ENCODE peak calls at places on chromosomes 6 and 20, in five cellular contexts. One of them, this sample, is unnamed.

GRCh38 chr6:88952065-88952704 is 11.2 kb downstream of the RNGTT start:
- DNase-seq in CD8-positive, alpha-beta T cell: no peak
- DNase-seq in heart right ventricle: no peak
- DNase-seq in endothelial cell of umbilical vein: no peak
- DNase-seq in CD8-positive, alpha-beta memory T cell: no peak
- DNase-seq in this sample: no peak

GRCh38 chr6:13724174-13724573 is 12.5 kb upstream of the RANBP9 start:
- DNase-seq in CD8-positive, alpha-beta T cell: no peak
- DNase-seq in heart right ventricle: no peak
- DNase-seq in endothelial cell of umbilical vein: no peak
- DNase-seq in CD8-positive, alpha-beta memory T cell: no peak
- DNase-seq in this sample: no peak

GRCh38 chr20:47468290-47469050 is 33.2 kb upstream of the NCOA3 start:
- DNase-seq in CD8-positive, alpha-beta T cell: no peak
- DNase-seq in heart right ventricle: no peak
- DNase-seq in endothelial cell of umbilical vein: no peak
- DNase-seq in CD8-positive, alpha-beta memory T cell: no peak
- DNase-seq in this sample: no peak

GRCh38 chr20:4457566-4458543 is 263.9 kb upstream of the PRND start:
- DNase-seq in CD8-positive, alpha-beta T cell: no peak
- DNase-seq in heart right ventricle: no peak
- DNase-seq in endothelial cell of umbilical vein: no peak
- DNase-seq in CD8-positive, alpha-beta memory T cell: no peak
- DNase-seq in this sample: no peak

GRCh38 chr6:168015492-168016175 is 18.2 kb downstream of the KIF25 start:
- DNase-seq in CD8-positive, alpha-beta T cell: no peak
- DNase-seq in heart right ventricle: no peak
- DNase-seq in endothelial cell of umbilical vein: no peak
- DNase-seq in CD8-positive, alpha-beta memory T cell: no peak
- DNase-seq in this sample: no peak

GRCh38 chr20:12318043-12318442 is 400.4 kb downstream of the BTBD3 start:
- DNase-seq in CD8-positive, alpha-beta T cell: no peak
- DNase-seq in heart right ventricle: no peak
- DNase-seq in endothelial cell of umbilical vein: no peak
- DNase-seq in CD8-positive, alpha-beta memory T cell: no peak
- DNase-seq in this sample: no peak

GRCh38 chr20:57398901-57399535 is 7.8 kb downstream of the RBM38 start:
- DNase-seq in CD8-positive, alpha-beta T cell: no peak
- DNase-seq in heart right ventricle: no peak
- DNase-seq in endothelial cell of umbilical vein: no peak
- DNase-seq in CD8-positive, alpha-beta memory T cell: no peak
- DNase-seq in this sample: peak; percentile 86

GRCh38 chr6:38169221-38169674 is 349.7 kb downstream of the ZFAND3 start:
- DNase-seq in CD8-positive, alpha-beta T cell: no peak
- DNase-seq in heart right ventricle: no peak
- DNase-seq in endothelial cell of umbilical vein: no peak
- DNase-seq in CD8-positive, alpha-beta memory T cell: no peak
- DNase-seq in this sample: peak; percentile 76

GRCh38 chr6:19691465-19692167 is 145.6 kb upstream of the ID4 start:
- DNase-seq in CD8-positive, alpha-beta T cell: no peak
- DNase-seq in heart right ventricle: no peak
- DNase-seq in endothelial cell of umbilical vein: no peak
- DNase-seq in CD8-positive, alpha-beta memory T cell: no peak
- DNase-seq in this sample: no peak

GRCh38 chr20:53165452-53165851 is 193.3 kb downstream of the TSHZ2 start:
- DNase-seq in CD8-positive, alpha-beta T cell: no peak
- DNase-seq in heart right ventricle: no peak
- DNase-seq in endothelial cell of umbilical vein: no peak
- DNase-seq in CD8-positive, alpha-beta memory T cell: no peak
- DNase-seq in this sample: no peak

GRCh38 chr6:158284340-158285210 is 27.7 kb upstream of the TULP4 start:
- DNase-seq in CD8-positive, alpha-beta T cell: no peak
- DNase-seq in heart right ventricle: no peak
- DNase-seq in endothelial cell of umbilical vein: no peak
- DNase-seq in CD8-positive, alpha-beta memory T cell: no peak
- DNase-seq in this sample: peak; percentile 89

GRCh38 chr20:33656010-33656782 is 5.9 kb upstream of the C20orf144 start:
- DNase-seq in CD8-positive, alpha-beta T cell: no peak
- DNase-seq in heart right ventricle: no peak
- DNase-seq in endothelial cell of umbilical vein: no peak
- DNase-seq in CD8-positive, alpha-beta memory T cell: no peak
- DNase-seq in this sample: peak; percentile 58

GRCh38 chr6:39301606-39302005 is 12.6 kb downstream of the KCNK17 start:
- DNase-seq in CD8-positive, alpha-beta T cell: no peak
- DNase-seq in heart right ventricle: no peak
- DNase-seq in endothelial cell of umbilical vein: no peak
- DNase-seq in CD8-positive, alpha-beta memory T cell: no peak
- DNase-seq in this sample: peak; percentile 80

GRCh38 chr6:160156842-160157241 is 35.2 kb downstream of the SLC22A1 start:
- DNase-seq in CD8-positive, alpha-beta T cell: no peak
- DNase-seq in heart right ventricle: no peak
- DNase-seq in endothelial cell of umbilical vein: no peak
- DNase-seq in CD8-positive, alpha-beta memory T cell: no peak
- DNase-seq in this sample: peak; percentile 53

GRCh38 chr20:881051-881820 is 34.9 kb downstream of the ANGPT4 start:
- DNase-seq in CD8-positive, alpha-beta T cell: no peak
- DNase-seq in heart right ventricle: no peak
- DNase-seq in endothelial cell of umbilical vein: peak; percentile 25
- DNase-seq in CD8-positive, alpha-beta memory T cell: no peak
- DNase-seq in this sample: peak; percentile 97

GRCh38 chr20:44526129-44526528 is 4.3 kb upstream of the SERINC3 start:
- DNase-seq in CD8-positive, alpha-beta T cell: no peak
- DNase-seq in heart right ventricle: no peak
- DNase-seq in endothelial cell of umbilical vein: peak; percentile 45
- DNase-seq in CD8-positive, alpha-beta memory T cell: no peak
- DNase-seq in this sample: no peak

GRCh38 chr6:83430606-83431544 is at the start of gene ME1:
- DNase-seq in CD8-positive, alpha-beta T cell: peak; percentile 7
- DNase-seq in heart right ventricle: peak; percentile 68
- DNase-seq in endothelial cell of umbilical vein: peak; percentile 77
- DNase-seq in CD8-positive, alpha-beta memory T cell: peak; percentile 37
- DNase-seq in this sample: peak; percentile 92

GRCh38 chr6:1678966-1679690 is 69.4 kb downstream of the FOXC1 start:
- DNase-seq in CD8-positive, alpha-beta T cell: no peak
- DNase-seq in heart right ventricle: peak; percentile 17
- DNase-seq in endothelial cell of umbilical vein: no peak
- DNase-seq in CD8-positive, alpha-beta memory T cell: no peak
- DNase-seq in this sample: no peak

GRCh38 chr6:13467216-13467600 is 20.2 kb downstream of the GFOD1 start:
- DNase-seq in CD8-positive, alpha-beta T cell: no peak
- DNase-seq in heart right ventricle: no peak
- DNase-seq in endothelial cell of umbilical vein: no peak
- DNase-seq in CD8-positive, alpha-beta memory T cell: no peak
- DNase-seq in this sample: no peak

GRCh38 chr20:60372282-60372681 is 414.1 kb downstream of the CDH26 start:
- DNase-seq in CD8-positive, alpha-beta T cell: no peak
- DNase-seq in heart right ventricle: no peak
- DNase-seq in endothelial cell of umbilical vein: no peak
- DNase-seq in CD8-positive, alpha-beta memory T cell: no peak
- DNase-seq in this sample: no peak

GRCh38 chr6:15879372-15880261 is 216.8 kb upstream of the DTNBP1 start:
- DNase-seq in CD8-positive, alpha-beta T cell: peak; percentile 38
- DNase-seq in heart right ventricle: peak; percentile 76
- DNase-seq in endothelial cell of umbilical vein: peak; percentile 87
- DNase-seq in CD8-positive, alpha-beta memory T cell: peak; percentile 29
- DNase-seq in this sample: no peak

GRCh38 chr20:33407251-33407650 is 5.9 kb upstream of the CDK5RAP1 start:
- DNase-seq in CD8-positive, alpha-beta T cell: no peak
- DNase-seq in heart right ventricle: no peak
- DNase-seq in endothelial cell of umbilical vein: no peak
- DNase-seq in CD8-positive, alpha-beta memory T cell: no peak
- DNase-seq in this sample: peak; percentile 55

GRCh38 chr20:41638459-41638858 is 20.3 kb upstream of the CHD6 start:
- DNase-seq in CD8-positive, alpha-beta T cell: no peak
- DNase-seq in heart right ventricle: no peak
- DNase-seq in endothelial cell of umbilical vein: no peak
- DNase-seq in CD8-positive, alpha-beta memory T cell: no peak
- DNase-seq in this sample: no peak

GRCh38 chr6:143743256-143744166 is 65.7 kb downstream of the PHACTR2 start:
- DNase-seq in CD8-positive, alpha-beta T cell: no peak
- DNase-seq in heart right ventricle: peak; percentile 35
- DNase-seq in endothelial cell of umbilical vein: no peak
- DNase-seq in CD8-positive, alpha-beta memory T cell: no peak
- DNase-seq in this sample: peak; percentile 31

GRCh38 chr6:22147983-22148797 is 148.6 kb downstream of the PRL start:
- DNase-seq in CD8-positive, alpha-beta T cell: no peak
- DNase-seq in heart right ventricle: peak; percentile 56
- DNase-seq in endothelial cell of umbilical vein: peak; percentile 84
- DNase-seq in CD8-positive, alpha-beta memory T cell: no peak
- DNase-seq in this sample: peak; percentile 86

GRCh38 chr6:16241321-16241689 is 2.9 kb downstream of the GMPR start:
- DNase-seq in CD8-positive, alpha-beta T cell: no peak
- DNase-seq in heart right ventricle: no peak
- DNase-seq in endothelial cell of umbilical vein: no peak
- DNase-seq in CD8-positive, alpha-beta memory T cell: no peak
- DNase-seq in this sample: no peak

GRCh38 chr20:61758556-61759200 is 307.0 kb downstream of the TAF4 start:
- DNase-seq in CD8-positive, alpha-beta T cell: no peak
- DNase-seq in heart right ventricle: no peak
- DNase-seq in endothelial cell of umbilical vein: no peak
- DNase-seq in CD8-positive, alpha-beta memory T cell: no peak
- DNase-seq in this sample: peak; percentile 62

DNA sequence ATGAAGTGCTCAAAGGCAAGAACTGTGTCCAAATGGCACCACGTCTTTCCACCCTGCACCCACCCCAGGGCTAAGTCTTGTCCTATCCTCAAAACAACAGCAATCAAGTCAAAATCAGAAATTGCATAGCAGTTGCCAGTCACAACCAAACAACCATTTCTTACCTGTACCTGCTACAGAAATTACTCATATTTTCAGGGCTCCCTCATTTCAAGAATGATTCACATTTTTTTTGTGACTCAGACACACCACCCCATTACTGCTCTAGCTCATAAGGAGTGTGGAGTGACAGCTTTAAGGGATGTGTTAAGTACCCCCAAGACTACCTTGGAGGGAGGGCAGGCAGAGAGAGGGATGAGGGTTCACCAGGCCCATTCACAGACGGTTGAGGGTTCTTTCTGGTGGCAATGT is 111.7 kb downstream of the TRERF1 start:
- DNase-seq in CD8-positive, alpha-beta T cell: no peak
- DNase-seq in heart right ventricle: no peak
- DNase-seq in endothelial cell of umbilical vein: no peak
- DNase-seq in CD8-positive, alpha-beta memory T cell: no peak
- DNase-seq in this sample: no peak
- H3K27ac ChIP-seq in CD8-positive, alpha-beta T cell: no peak overlapping the region
- H3K27ac ChIP-seq in heart right ventricle: no peak overlapping the region
- H3K27ac ChIP-seq in endothelial cell of umbilical vein: no peak overlapping the region
- H3K27ac ChIP-seq in CD8-positive, alpha-beta memory T cell: no peak overlapping the region
- H3K27ac ChIP-seq in this sample: peak overlapping the region; percentile 89

DNA sequence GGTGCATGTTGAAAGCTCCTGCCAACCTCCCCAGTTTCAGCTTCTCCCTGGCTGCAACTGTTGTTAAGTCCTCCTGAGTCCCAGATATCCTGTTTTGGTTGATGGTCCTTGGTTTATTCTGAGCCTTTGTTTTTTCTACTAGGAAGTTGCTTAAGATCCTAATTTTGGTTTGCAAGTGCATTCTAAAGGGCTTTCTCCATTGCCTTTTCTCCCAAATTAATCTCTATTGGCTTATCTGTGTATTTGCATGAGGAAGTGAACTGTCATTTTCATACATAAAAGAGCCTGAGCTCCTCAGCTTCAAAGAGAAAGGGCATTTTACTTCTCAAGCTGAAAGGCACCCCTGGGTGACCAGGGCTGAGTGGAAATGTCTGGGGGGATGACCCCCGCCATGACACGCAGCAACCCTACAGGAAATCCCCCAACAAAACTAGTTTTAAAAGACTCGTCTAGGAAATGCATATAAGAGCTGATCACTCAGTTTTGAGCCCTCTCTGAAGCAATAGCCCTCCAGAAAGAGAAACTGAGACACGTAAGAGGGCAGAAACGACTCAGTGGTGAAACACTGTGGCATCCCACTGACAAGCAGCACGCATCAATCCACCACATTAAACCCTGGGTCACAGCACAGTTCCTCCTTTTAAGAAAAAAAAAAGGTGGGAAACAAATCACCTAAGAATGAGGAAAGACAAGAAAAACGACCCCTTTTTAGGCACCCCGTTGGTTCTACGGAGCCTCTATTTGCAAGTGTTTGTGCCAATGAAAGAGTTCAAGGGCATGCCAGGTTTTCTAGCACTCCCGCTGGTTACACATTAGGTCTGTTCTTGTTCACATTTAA is 140.9 kb downstream of the THBS2 start:
- DNase-seq in CD8-positive, alpha-beta T cell: no peak
- DNase-seq in heart right ventricle: no peak
- DNase-seq in endothelial cell of umbilical vein: no peak
- DNase-seq in CD8-positive, alpha-beta memory T cell: no peak
- DNase-seq in this sample: no peak
- H3K27ac ChIP-seq in CD8-positive, alpha-beta T cell: no peak overlapping the region
- H3K27ac ChIP-seq in heart right ventricle: no peak overlapping the region
- H3K27ac ChIP-seq in endothelial cell of umbilical vein: no peak overlapping the region
- H3K27ac ChIP-seq in CD8-positive, alpha-beta memory T cell: no peak overlapping the region
- H3K27ac ChIP-seq in this sample: no peak overlapping the region

GRCh38 chr6:25403150-25403549 is 124.0 kb downstream of the CARMIL1 start:
- DNase-seq in CD8-positive, alpha-beta T cell: no peak
- DNase-seq in heart right ventricle: no peak
- DNase-seq in endothelial cell of umbilical vein: no peak
- DNase-seq in CD8-positive, alpha-beta memory T cell: no peak
- DNase-seq in this sample: no peak

GRCh38 chr6:25405442-25405841 is 126.3 kb downstream of the CARMIL1 start:
- DNase-seq in CD8-positive, alpha-beta T cell: no peak
- DNase-seq in heart right ventricle: no peak
- DNase-seq in endothelial cell of umbilical vein: no peak
- DNase-seq in CD8-positive, alpha-beta memory T cell: no peak
- DNase-seq in this sample: no peak

GRCh38 chr6:25404094-25404493 is 124.9 kb downstream of the CARMIL1 start:
- DNase-seq in CD8-positive, alpha-beta T cell: no peak
- DNase-seq in heart right ventricle: no peak
- DNase-seq in endothelial cell of umbilical vein: no peak
- DNase-seq in CD8-positive, alpha-beta memory T cell: no peak
- DNase-seq in this sample: no peak

GRCh38 chr6:25402125-25402524 is 123.0 kb downstream of the CARMIL1 start:
- DNase-seq in CD8-positive, alpha-beta T cell: no peak
- DNase-seq in heart right ventricle: no peak
- DNase-seq in endothelial cell of umbilical vein: no peak
- DNase-seq in CD8-positive, alpha-beta memory T cell: no peak
- DNase-seq in this sample: no peak

DNA sequence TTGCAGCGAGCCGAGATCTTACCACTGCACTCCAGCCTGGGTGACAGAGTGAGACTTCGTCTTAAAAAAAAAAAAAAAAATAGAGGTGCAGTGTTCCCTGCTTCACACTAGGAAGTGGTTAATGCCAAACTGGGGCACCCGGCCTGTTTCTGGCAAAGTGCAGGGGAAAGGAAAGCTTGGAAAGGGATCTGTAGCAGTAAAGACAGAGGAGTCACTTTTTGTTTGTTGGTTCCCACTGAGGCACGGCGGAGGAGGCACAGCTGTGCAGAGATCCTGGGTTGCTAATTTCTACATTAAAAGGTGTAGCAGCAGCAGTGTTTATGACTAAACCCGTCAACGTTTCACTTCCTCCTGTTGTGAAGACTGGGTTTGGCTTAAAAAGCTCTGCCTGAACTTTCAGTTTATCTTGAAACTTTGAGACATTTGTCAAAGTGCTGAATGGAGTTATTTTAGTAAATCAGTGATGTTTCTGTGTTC is 125.6 kb downstream of the CARMIL1 start:
- DNase-seq in CD8-positive, alpha-beta T cell: peak; percentile 29
- DNase-seq in heart right ventricle: no peak
- DNase-seq in endothelial cell of umbilical vein: peak; percentile 6
- DNase-seq in CD8-positive, alpha-beta memory T cell: peak; percentile 2
- DNase-seq in this sample: no peak
- H3K27ac ChIP-seq in CD8-positive, alpha-beta T cell: peak overlapping the region; percentile 55
- H3K27ac ChIP-seq in heart right ventricle: no peak overlapping the region
- H3K27ac ChIP-seq in endothelial cell of umbilical vein: no peak overlapping the region
- H3K27ac ChIP-seq in CD8-positive, alpha-beta memory T cell: no peak overlapping the region
- H3K27ac ChIP-seq in this sample: no peak overlapping the region

GRCh38 chr20:37803476-37804307 is 99.2 kb upstream of the VSTM2L start:
- DNase-seq in CD8-positive, alpha-beta T cell: no peak
- DNase-seq in heart right ventricle: no peak
- DNase-seq in endothelial cell of umbilical vein: no peak
- DNase-seq in CD8-positive, alpha-beta memory T cell: no peak
- DNase-seq in this sample: no peak
- H3K27ac ChIP-seq in CD8-positive, alpha-beta T cell: no peak overlapping the region
- H3K27ac ChIP-seq in heart right ventricle: no peak overlapping the region
- H3K27ac ChIP-seq in endothelial cell of umbilical vein: no peak overlapping the region
- H3K27ac ChIP-seq in CD8-positive, alpha-beta memory T cell: no peak overlapping the region
- H3K27ac ChIP-seq in this sample: no peak overlapping the region

This sample was measured in osteoblast.